ENCODE peak calls at places on chromosomes 1 and 21, in four cellular contexts. O, K, B and H are unnamed samples.

GRCh38 chr1:60017831-60018230 is 55.7 kb downstream of the C1orf87 start:
- DNase-seq in O (no peak), K (no peak), B (no peak), H (no peak)

GRCh38 chr1:114755006-114755936 is 2.5 kb downstream of the CSDE1 start:
- DNase-seq in O (peak; percentile 19), K (no peak), B (no peak), H (no peak)

GRCh38 chr1:229972600-229973296 is 94.3 kb upstream of the GALNT2 start:
- DNase-seq in O (no peak), K (peak; percentile 61), B (peak; percentile 66), H (peak; percentile 75)

GRCh38 chr1:196732526-196732925 is 42.1 kb upstream of the CFHR3 start:
- DNase-seq in O (no peak), K (peak; percentile 68), B (no peak), H (peak; percentile 31)

GRCh38 chr1:166132496-166132895 is 34.3 kb downstream of the FAM78B start:
- DNase-seq in O (no peak), K (no peak), B (no peak), H (no peak)

GRCh38 chr1:64403331-64403730 is 66.6 kb upstream of the CACHD1 start:
- DNase-seq in O (no peak), K (no peak), B (no peak), H (no peak)

GRCh38 chr1:18217398-18218043 is 109.9 kb downstream of the IGSF21 start:
- DNase-seq in O (peak; percentile 1), K (peak; percentile 80), B (peak; percentile 68), H (peak; percentile 74)

GRCh38 chr21:34693192-34693810 is 24.5 kb downstream of the CLIC6 start:
- DNase-seq in O (peak; percentile 74), K (peak; percentile 85), B (peak; percentile 55), H (peak; percentile 43)

GRCh38 chr21:42171091-42172053 is 47.6 kb upstream of the ABCG1 start:
- DNase-seq in O (no peak), K (no peak), B (no peak), H (no peak)

GRCh38 chr21:42175110-42175710 is 43.7 kb upstream of the ABCG1 start:
- DNase-seq in O (no peak), K (no peak), B (no peak), H (no peak)

GRCh38 chr21:42174173-42174572 is 44.8 kb upstream of the ABCG1 start:
- DNase-seq in O (no peak), K (peak; percentile 14), B (no peak), H (no peak)

GRCh38 chr21:42169758-42170157 is 49.2 kb upstream of the ABCG1 start:
- DNase-seq in O (no peak), K (no peak), B (no peak), H (no peak)

DNA sequence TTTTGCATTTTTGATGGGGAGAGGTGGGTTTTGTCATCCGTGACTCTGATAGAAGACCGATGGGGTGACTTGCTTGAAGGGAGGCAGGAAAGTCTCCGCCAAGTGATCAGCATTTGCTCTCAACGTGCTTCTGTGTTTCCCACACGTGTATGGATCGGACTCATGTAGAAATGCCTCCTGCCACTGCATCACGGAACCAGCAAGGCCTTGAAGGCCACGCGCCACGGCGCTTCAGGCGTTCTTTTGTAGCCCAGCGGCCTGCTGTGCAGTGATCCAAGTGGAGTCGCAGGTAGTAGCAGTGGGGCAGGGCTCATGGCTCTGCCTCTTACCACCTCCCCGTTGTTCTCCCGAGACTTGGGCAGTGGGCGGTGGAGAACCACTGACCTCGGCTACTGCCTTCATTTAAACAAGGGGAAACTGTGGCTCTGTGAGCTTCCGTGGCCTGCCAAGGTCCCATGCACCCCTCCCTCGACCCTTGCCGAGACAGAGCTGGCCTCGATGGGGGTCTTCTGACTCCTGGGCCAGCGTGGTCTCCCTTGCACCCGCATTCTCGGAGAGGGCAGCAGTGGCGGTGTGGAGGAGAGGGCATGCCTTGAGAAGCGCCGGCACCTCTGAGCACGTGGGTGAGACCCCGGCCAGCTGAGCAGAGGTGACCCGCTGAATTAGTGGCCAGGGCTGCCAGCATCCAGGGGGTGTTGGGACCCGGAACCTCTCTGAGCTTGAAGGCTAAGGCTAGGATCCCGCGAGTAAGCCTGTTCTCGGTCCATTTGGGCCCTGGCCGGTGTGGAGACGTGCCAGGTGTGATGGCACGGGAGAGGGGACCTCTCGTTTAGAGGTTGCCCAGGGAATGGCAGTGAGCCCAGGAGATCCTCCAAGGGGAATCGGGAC is 46.1 kb upstream of the ABCG1 start:
- DNase-seq in O (no peak), K (no peak), B (no peak), H (no peak)
- H3K56ac ChIP-seq in O (no peak overlapping the region), K (no peak overlapping the region), B (no peak overlapping the region), H (no peak overlapping the region)

GRCh38 chr1:195325181-195325580 is 1283.1 kb downstream of the KCNT2 start:
- DNase-seq in O (no peak), K (no peak), B (no peak), H (no peak)
- H3K56ac ChIP-seq in O (no peak overlapping the region), K (no peak overlapping the region), B (no peak overlapping the region), H (no peak overlapping the region)

GRCh38 chr1:20355828-20356735 is 65.4 kb downstream of the VWA5B1 start:
- DNase-seq in O (no peak), K (no peak), B (no peak), H (no peak)
- H3K56ac ChIP-seq in O (no peak overlapping the region), K (no peak overlapping the region), B (no peak overlapping the region), H (no peak overlapping the region)

GRCh38 chr1:14260480-14260879 is 338.0 kb upstream of the KAZN start:
- DNase-seq in O (no peak), K (no peak), B (no peak), H (no peak)

GRCh38 chr1:14255711-14256110 is 342.8 kb upstream of the KAZN start:
- DNase-seq in O (no peak), K (no peak), B (no peak), H (no peak)

GRCh38 chr1:14261395-14261794 is 337.1 kb upstream of the KAZN start:
- DNase-seq in O (no peak), K (no peak), B (no peak), H (no peak)

GRCh38 chr1:14262582-14262981 is 335.9 kb upstream of the KAZN start:
- DNase-seq in O (no peak), K (no peak), B (no peak), H (no peak)

DNA sequence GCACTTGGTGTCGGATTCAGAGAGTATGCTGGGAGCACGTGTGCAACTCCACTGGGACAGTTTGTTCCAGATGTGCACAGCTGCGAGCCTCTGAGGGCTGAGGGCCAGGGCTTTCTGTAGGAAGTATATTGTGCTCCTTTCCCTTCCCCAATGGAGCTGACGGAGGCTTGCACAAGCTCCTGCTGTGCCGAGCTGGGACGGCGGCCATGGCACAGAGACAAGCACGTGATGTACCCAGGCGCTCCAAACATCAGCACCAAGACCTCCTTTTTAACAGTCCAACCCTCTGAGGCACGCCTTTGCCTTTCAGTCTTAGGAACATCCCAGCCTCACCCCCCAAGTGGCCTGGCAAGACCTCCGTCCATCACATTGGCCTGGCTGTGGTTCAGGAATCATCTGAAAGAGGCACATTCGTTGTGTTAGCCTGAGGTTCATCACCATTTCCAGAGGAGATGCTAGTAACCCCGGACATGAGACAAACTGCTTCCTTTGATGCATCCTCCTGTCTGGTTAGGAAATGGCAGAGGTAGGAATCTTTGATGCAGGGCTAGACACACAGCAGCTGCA is 339.2 kb upstream of the KAZN start:
- DNase-seq in O (no peak), K (no peak), B (no peak), H (no peak)
- H3K56ac ChIP-seq in O (no peak overlapping the region), K (no peak overlapping the region), B (no peak overlapping the region), H (no peak overlapping the region)

GRCh38 chr1:14435368-14436023 is 163.0 kb upstream of the KAZN start:
- DNase-seq in O (no peak), K (peak; percentile 70), B (peak; percentile 72), H (peak; percentile 79)
- H3K56ac ChIP-seq in O (no peak overlapping the region), K (no peak overlapping the region), B (no peak overlapping the region), H (no peak overlapping the region)